ENCODE peak calls at places on chromosomes 5 and 9, in five cellular contexts. N, Q, A, F and I are unnamed samples.

GRCh38 chr9:34642679-34643078 is 3.8 kb upstream of the GALT start:
- DNase-seq in A (no peak), F (no peak), Q (no peak), N (no peak), I (no peak)

GRCh38 chr9:127307802-127308201 is 43.2 kb downstream of the GARNL3 start:
- DNase-seq in N (no peak), A (no peak), F (no peak), Q (no peak), I (no peak)

GRCh38 chr5:40831346-40832210 is 3.4 kb downstream of the RPL37 start:
- DNase-seq in A (no peak), N (no peak), Q (peak), F (peak), I (no peak)

GRCh38 chr5:60287174-60287771 is 393.7 kb upstream of the PDE4D start:
- DNase-seq in F (peak), Q (peak), A (peak), N (peak), I (peak)

GRCh38 chr5:95530441-95530840 is 24.3 kb downstream of the SKIC3 start:
- DNase-seq in A (no peak), N (peak), Q (peak), F (peak), I (no peak)

GRCh38 chr5:143308726-143309125 is 94.8 kb downstream of the NR3C1 start:
- DNase-seq in A (no peak), Q (no peak), N (no peak), F (peak), I (no peak)

GRCh38 chr9:73446306-73446705 is 294.6 kb downstream of the ANXA1 start:
- DNase-seq in F (no peak), Q (no peak), A (no peak), N (no peak), I (no peak)

GRCh38 chr9:32581512-32582143 is 8.7 kb upstream of the NDUFB6 start:
- DNase-seq in F (peak), N (peak), A (peak), Q (peak), I (no peak)

GRCh38 chr5:93072831-93073459 is 508.1 kb downstream of the NR2F1-AS1 start:
- DNase-seq in A (no peak), Q (peak), F (peak), N (peak), I (no peak)

GRCh38 chr9:16512281-16512680 is 358.2 kb downstream of the BNC2 start:
- DNase-seq in A (no peak), F (no peak), N (no peak), Q (no peak), I (no peak)

GRCh38 chr5:171580506-171581265 is 161.2 kb downstream of the FGF18 start:
- DNase-seq in N (no peak), F (peak), Q (peak), A (no peak), I (no peak)

GRCh38 chr5:61549530-61549929 is 217.5 kb downstream of the ZSWIM6 start:
- DNase-seq in A (no peak), Q (no peak), N (no peak), F (no peak), I (no peak)

GRCh38 chr9:8429768-8430167 is 630.2 kb upstream of the DMAC1 start:
- DNase-seq in A (no peak), Q (no peak), N (no peak), F (no peak), I (no peak)

GRCh38 chr5:101675510-101675909 is 620.6 kb downstream of the SLCO4C1 start:
- DNase-seq in N (no peak), F (no peak), Q (no peak), A (no peak), I (no peak)

GRCh38 chr5:1363581-1363980 is 18.7 kb upstream of the CLPTM1L start:
- DNase-seq in N (no peak), Q (no peak), A (no peak), F (no peak), I (no peak)

GRCh38 chr5:157295247-157295646 is 29.3 kb downstream of the CYFIP2 start:
- DNase-seq in N (no peak), F (no peak), Q (no peak), A (no peak), I (no peak)

GRCh38 chr5:77138981-77139380 is 51.9 kb upstream of the ZBED3 start:
- DNase-seq in F (peak), N (no peak), Q (no peak), A (no peak), I (no peak)

GRCh38 chr5:68071731-68072130 is 143.8 kb upstream of the PIK3R1 start:
- DNase-seq in A (no peak), F (no peak), Q (no peak), N (peak), I (no peak)

GRCh38 chr9:98795970-98796363 is 388 bp downstream of the ANKS6 start:
- DNase-seq in N (peak), Q (no peak), A (peak), F (no peak), I (no peak)

GRCh38 chr9:108117775-108118174 is 628.2 kb upstream of the KLF4 start:
- DNase-seq in Q (no peak), F (no peak), N (no peak), A (no peak), I (no peak)

GRCh38 chr5:113663879-113664278 is 150.4 kb downstream of the YTHDC2 start:
- DNase-seq in N (no peak), A (peak), Q (peak), F (peak), I (no peak)

GRCh38 chr9:132168347-132168746 is 6.5 kb downstream of the NTNG2 start:
- DNase-seq in Q (peak), N (no peak), A (no peak), F (peak), I (no peak)

GRCh38 chr5:169289520-169289919 is 11.4 kb downstream of the SLIT3 start:
- DNase-seq in Q (no peak), N (no peak), F (no peak), A (no peak), I (no peak)

GRCh38 chr5:10563132-10563939 is 534 bp upstream of the ANKRD33B start:
- DNase-seq in F (peak), A (peak), N (peak), Q (peak), I (peak)

GRCh38 chr5:111551569-111552275 is 39.4 kb upstream of the STARD4 start:
- DNase-seq in F (no peak), A (no peak), N (no peak), Q (no peak), I (no peak)

GRCh38 chr5:67163231-67163756 is 33.3 kb downstream of the CD180 start:
- DNase-seq in F (no peak), N (no peak), A (no peak), Q (no peak), I (no peak)

DNA sequence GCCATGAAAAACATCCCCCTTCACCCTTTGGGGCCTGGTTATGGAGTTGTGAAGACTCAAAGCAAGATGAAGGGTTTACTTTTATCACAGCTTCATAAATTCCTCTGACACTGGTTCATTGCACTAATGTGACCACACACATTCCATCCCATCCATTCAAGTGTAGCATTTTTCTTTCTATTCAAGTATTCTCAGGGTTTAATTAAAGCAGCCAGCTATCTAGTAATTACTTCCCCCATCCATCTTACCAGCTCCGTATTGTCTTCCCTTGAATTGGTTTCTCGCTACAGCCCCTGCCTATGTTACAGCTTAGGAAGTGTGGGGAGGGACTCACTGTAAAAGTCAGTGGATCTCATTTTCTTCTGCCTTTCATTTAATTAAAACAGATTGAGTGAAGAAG is 387.0 kb upstream of the RFX3 start:
- DNase-seq in N (no peak), Q (no peak), A (no peak), F (peak), I (no peak)
- H3K27ac ChIP-seq in N (no peak), Q (no peak), A (no peak), F (no peak), I (no peak)

GRCh38 chr5:54704341-54704740 is 186.8 kb downstream of the SNX18 start:
- DNase-seq in F (peak), N (no peak), A (no peak), Q (no peak), I (no peak)

GRCh38 chr5:54703568-54704255 is 186.2 kb downstream of the SNX18 start:
- DNase-seq in Q (no peak), N (no peak), A (no peak), F (no peak), I (no peak)

GRCh38 chr5:54704825-54705224 is 187.3 kb downstream of the SNX18 start:
- DNase-seq in F (no peak), A (no peak), Q (no peak), N (no peak), I (no peak)

GRCh38 chr5:54702470-54702869 is 184.9 kb downstream of the SNX18 start:
- DNase-seq in A (no peak), Q (no peak), F (peak), N (no peak), I (no peak)

GRCh38 chr5:54703091-54703490 is 185.5 kb downstream of the SNX18 start:
- DNase-seq in N (no peak), F (peak), A (peak), Q (peak), I (no peak)
- H3K27ac ChIP-seq in N (no peak), F (peak), A (no peak), Q (no peak), I (peak)

GRCh38 chr9:37551468-37551867 is 24.7 kb downstream of the FBXO10 start:
- DNase-seq in A (no peak), Q (no peak), F (no peak), N (no peak), I (no peak)

GRCh38 chr9:37554318-37554717 is 21.9 kb downstream of the FBXO10 start:
- DNase-seq in Q (no peak), N (no peak), A (no peak), F (no peak), I (no peak)

GRCh38 chr9:37550781-37551180 is 25.4 kb downstream of the FBXO10 start:
- DNase-seq in A (no peak), Q (no peak), N (no peak), F (peak), I (no peak)

GRCh38 chr9:37549527-37549926 is 26.7 kb downstream of the FBXO10 start:
- DNase-seq in Q (peak), N (no peak), A (no peak), F (peak), I (no peak)

DNA sequence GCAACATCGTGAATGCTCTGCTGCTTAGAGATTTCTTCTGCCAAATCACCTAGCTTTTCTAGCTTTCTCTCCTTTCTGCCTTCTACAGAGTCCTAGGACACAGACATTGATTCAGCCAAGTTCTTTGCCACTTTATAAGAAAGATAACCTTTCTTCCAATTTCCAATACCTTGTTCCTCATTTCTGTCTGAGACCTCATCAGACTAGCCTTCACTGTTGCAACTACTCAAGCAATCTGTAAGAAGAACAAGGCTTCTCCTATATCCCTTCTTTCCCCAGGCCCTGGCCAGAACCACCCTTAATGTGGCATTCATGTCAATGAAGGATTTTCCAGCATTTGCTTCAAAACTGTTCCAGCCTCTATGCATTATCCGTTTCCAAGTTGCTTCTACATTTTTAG is 24.3 kb downstream of the FBXO10 start:
- DNase-seq in F (no peak), A (no peak), Q (no peak), N (no peak), I (no peak)
- H3K27ac ChIP-seq in F (no peak), A (no peak), Q (no peak), N (no peak), I (no peak)

GRCh38 chr5:172859966-172860365 is 25.9 kb downstream of the ERGIC1 start:
- DNase-seq in N (no peak), F (no peak), Q (peak), A (no peak), I (no peak)
- H3K27ac ChIP-seq in N (peak), F (peak), Q (peak), A (peak), I (peak)

GRCh38 chr9:109793196-109793595 is 13.2 kb downstream of the PALM2AKAP2 start:
- DNase-seq in A (no peak), N (peak), F (peak), Q (peak), I (no peak)

GRCh38 chr9:109793921-109794320 is 13.9 kb downstream of the PALM2AKAP2 start:
- DNase-seq in F (no peak), A (no peak), Q (no peak), N (no peak), I (no peak)

GRCh38 chr9:109796081-109796480 is 16.1 kb downstream of the PALM2AKAP2 start:
- DNase-seq in A (no peak), F (no peak), N (no peak), Q (no peak), I (no peak)

GRCh38 chr9:109795613-109796012 is 15.6 kb downstream of the PALM2AKAP2 start:
- DNase-seq in Q (no peak), F (no peak), A (no peak), N (no peak), I (no peak)

GRCh38 chr9:109794361-109795012 is 14.5 kb downstream of the PALM2AKAP2 start:
- DNase-seq in A (no peak), F (peak), N (no peak), Q (no peak), I (no peak)
- H3K27ac ChIP-seq in A (no peak), F (peak), N (no peak), Q (no peak), I (no peak)

DNA sequence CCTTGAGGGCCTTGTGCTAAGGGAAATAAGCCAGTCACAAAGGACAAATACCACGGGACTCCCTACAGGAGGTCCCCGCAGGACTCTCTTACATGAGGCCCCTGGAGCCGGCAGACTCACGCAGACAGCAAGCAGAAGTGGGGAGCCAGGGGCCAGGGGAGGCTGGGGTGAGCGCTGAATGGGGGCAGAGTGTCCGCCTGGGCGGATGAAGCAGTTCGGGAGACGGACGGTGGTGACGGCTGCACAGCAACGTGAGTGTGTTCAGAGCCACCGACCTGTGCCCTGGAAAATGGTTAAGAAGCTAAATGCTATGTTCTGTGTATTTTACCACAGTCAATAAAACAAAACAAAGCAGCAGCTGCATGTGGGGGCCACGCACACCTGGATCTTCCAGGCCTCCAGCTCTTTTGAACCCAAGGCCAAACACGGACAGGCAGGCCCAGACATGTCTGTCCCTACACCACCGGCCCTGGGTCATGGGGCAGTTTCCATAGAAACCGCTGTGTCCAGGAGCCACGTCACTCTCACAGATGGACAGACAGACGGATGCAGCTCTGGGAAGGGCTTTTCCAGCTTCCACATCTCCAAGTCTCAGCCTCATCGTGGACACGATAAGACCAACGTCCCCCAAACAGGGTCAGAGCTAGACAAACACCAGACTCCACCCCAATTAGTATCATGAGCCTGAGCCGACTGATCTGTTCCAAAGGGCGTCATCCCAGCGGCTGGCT is 103.9 kb downstream of the VAV2 start:
- DNase-seq in F (no peak), Q (peak), A (no peak), N (peak), I (no peak)
- H3K27ac ChIP-seq in F (peak), Q (no peak), A (no peak), N (peak), I (no peak)

DNA sequence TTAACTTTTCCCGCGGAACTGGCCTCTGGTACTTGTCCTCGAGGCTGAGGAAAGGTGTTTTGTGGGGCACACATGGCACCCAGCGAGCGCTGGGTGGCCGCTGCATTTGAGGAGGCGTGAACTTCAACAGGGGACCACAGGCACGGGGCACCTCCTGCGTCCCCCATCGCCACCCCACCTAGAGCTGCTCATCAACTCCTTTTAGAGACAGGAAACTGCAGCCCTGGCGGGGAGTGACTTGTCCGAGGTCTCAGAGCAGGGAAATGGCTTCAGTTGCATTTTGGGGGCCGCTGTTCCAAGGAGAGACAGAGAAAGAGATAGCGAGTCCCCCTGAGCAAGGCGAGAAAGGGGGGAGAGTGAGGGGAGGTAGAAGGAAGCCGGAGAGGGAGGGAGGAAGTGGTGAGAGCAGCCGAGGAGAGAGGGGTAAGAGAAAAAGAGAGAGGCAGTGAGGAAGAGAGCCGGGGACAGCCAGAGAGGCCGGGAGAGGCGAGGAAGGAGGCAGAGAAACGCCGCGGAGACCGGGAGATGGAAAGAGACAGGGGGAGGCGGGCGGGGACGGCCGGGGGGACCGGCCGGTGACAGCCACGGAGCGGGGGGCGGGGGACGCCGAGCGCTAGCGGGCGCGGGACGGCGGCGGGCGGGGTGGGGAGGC is 12.5 kb upstream of the LHX2 start:
- DNase-seq in Q (no peak), N (no peak), F (no peak), A (no peak), I (no peak)
- H3K27ac ChIP-seq in Q (no peak), N (no peak), F (no peak), A (no peak), I (no peak)